ENCODE peak calls at places on chromosomes 4 and X, in eight cellular contexts. One of them, this sample, is unnamed.

GRCh38 chr4:67483868-67484602 is 61.3 kb downstream of the CENPC start:
- DNase-seq in kidney epithelial cell: no peak
- DNase-seq in Calu3: no peak
- DNase-seq in left ventricle myocardium inferior: no peak
- DNase-seq in progenitor cell of endocrine pancreas: no peak
- DNase-seq in dorsolateral prefrontal cortex: no peak
- DNase-seq in GM13976: no peak
- DNase-seq in nephron progenitor cell: no peak
- DNase-seq in this sample: no peak

GRCh38 chrX:46865281-46865680 is 28.4 kb downstream of the RP2 start:
- DNase-seq in kidney epithelial cell: no peak
- DNase-seq in Calu3: no peak
- DNase-seq in left ventricle myocardium inferior: no peak
- DNase-seq in progenitor cell of endocrine pancreas: no peak
- DNase-seq in dorsolateral prefrontal cortex: no peak
- DNase-seq in GM13976: no peak
- DNase-seq in nephron progenitor cell: no peak
- DNase-seq in this sample: no peak

GRCh38 chrX:13719192-13719856 is 15.1 kb downstream of the TRAPPC2 start:
- DNase-seq in kidney epithelial cell: no peak
- DNase-seq in Calu3: no peak
- DNase-seq in left ventricle myocardium inferior: no peak
- DNase-seq in progenitor cell of endocrine pancreas: no peak
- DNase-seq in dorsolateral prefrontal cortex: no peak
- DNase-seq in GM13976: no peak
- DNase-seq in nephron progenitor cell: no peak
- DNase-seq in this sample: no peak

GRCh38 chrX:150546711-150547153 is 21.7 kb upstream of the MTM1 start:
- DNase-seq in kidney epithelial cell: no peak
- DNase-seq in Calu3: no peak
- DNase-seq in left ventricle myocardium inferior: no peak
- DNase-seq in progenitor cell of endocrine pancreas: no peak
- DNase-seq in dorsolateral prefrontal cortex: no peak
- DNase-seq in GM13976: no peak
- DNase-seq in nephron progenitor cell: no peak
- DNase-seq in this sample: no peak

GRCh38 chrX:109776986-109777385 is 43.9 kb upstream of the ACSL4 start:
- DNase-seq in kidney epithelial cell: no peak
- DNase-seq in Calu3: no peak
- DNase-seq in left ventricle myocardium inferior: no peak
- DNase-seq in progenitor cell of endocrine pancreas: no peak
- DNase-seq in dorsolateral prefrontal cortex: no peak
- DNase-seq in GM13976: no peak
- DNase-seq in nephron progenitor cell: no peak
- DNase-seq in this sample: no peak

GRCh38 chr4:27084685-27085356 is 224.2 kb downstream of the STIM2 start:
- DNase-seq in kidney epithelial cell: no peak
- DNase-seq in Calu3: no peak
- DNase-seq in left ventricle myocardium inferior: peak
- DNase-seq in progenitor cell of endocrine pancreas: peak
- DNase-seq in dorsolateral prefrontal cortex: peak
- DNase-seq in GM13976: no peak
- DNase-seq in nephron progenitor cell: peak
- DNase-seq in this sample: no peak

GRCh38 chr4:46444318-46444717 is 54.4 kb upstream of the GABRA2 start:
- DNase-seq in kidney epithelial cell: no peak
- DNase-seq in Calu3: no peak
- DNase-seq in left ventricle myocardium inferior: no peak
- DNase-seq in progenitor cell of endocrine pancreas: no peak
- DNase-seq in dorsolateral prefrontal cortex: no peak
- DNase-seq in GM13976: no peak
- DNase-seq in nephron progenitor cell: no peak
- DNase-seq in this sample: no peak

GRCh38 chrX:153766871-153767673 is 3.0 kb downstream of the PLXNB3 start:
- DNase-seq in kidney epithelial cell: no peak
- DNase-seq in Calu3: no peak
- DNase-seq in left ventricle myocardium inferior: no peak
- DNase-seq in progenitor cell of endocrine pancreas: no peak
- DNase-seq in dorsolateral prefrontal cortex: peak
- DNase-seq in GM13976: peak
- DNase-seq in nephron progenitor cell: no peak
- DNase-seq in this sample: no peak

GRCh38 chr4:150699599-150699998 is 117.6 kb downstream of the MAB21L2 start:
- DNase-seq in kidney epithelial cell: no peak
- DNase-seq in Calu3: no peak
- DNase-seq in left ventricle myocardium inferior: no peak
- DNase-seq in progenitor cell of endocrine pancreas: no peak
- DNase-seq in dorsolateral prefrontal cortex: no peak
- DNase-seq in GM13976: no peak
- DNase-seq in nephron progenitor cell: no peak
- DNase-seq in this sample: no peak

GRCh38 chr4:29320947-29321583 is 1399.1 kb upstream of the PCDH7 start:
- DNase-seq in kidney epithelial cell: no peak
- DNase-seq in Calu3: no peak
- DNase-seq in left ventricle myocardium inferior: no peak
- DNase-seq in progenitor cell of endocrine pancreas: no peak
- DNase-seq in dorsolateral prefrontal cortex: no peak
- DNase-seq in GM13976: no peak
- DNase-seq in nephron progenitor cell: no peak
- DNase-seq in this sample: no peak

GRCh38 chr4:10891866-10892265 is 207.3 kb upstream of the CLNK start:
- DNase-seq in kidney epithelial cell: no peak
- DNase-seq in Calu3: no peak
- DNase-seq in left ventricle myocardium inferior: no peak
- DNase-seq in progenitor cell of endocrine pancreas: no peak
- DNase-seq in dorsolateral prefrontal cortex: no peak
- DNase-seq in GM13976: no peak
- DNase-seq in nephron progenitor cell: no peak
- DNase-seq in this sample: no peak

GRCh38 chrX:107324493-107325310 is 118.3 kb downstream of the DNAAF6 start:
- DNase-seq in kidney epithelial cell: no peak
- DNase-seq in Calu3: peak
- DNase-seq in left ventricle myocardium inferior: no peak
- DNase-seq in progenitor cell of endocrine pancreas: peak
- DNase-seq in dorsolateral prefrontal cortex: peak
- DNase-seq in GM13976: peak
- DNase-seq in nephron progenitor cell: peak
- DNase-seq in this sample: no peak

GRCh38 chrX:130024127-130024526 is 41.7 kb downstream of the BCORL1 start:
- DNase-seq in kidney epithelial cell: peak
- DNase-seq in Calu3: peak
- DNase-seq in left ventricle myocardium inferior: peak
- DNase-seq in progenitor cell of endocrine pancreas: no peak
- DNase-seq in dorsolateral prefrontal cortex: no peak
- DNase-seq in GM13976: peak
- DNase-seq in nephron progenitor cell: peak
- DNase-seq in this sample: peak

GRCh38 chrX:114162068-114162735 is 421.7 kb upstream of the HTR2C start:
- DNase-seq in kidney epithelial cell: no peak
- DNase-seq in Calu3: peak
- DNase-seq in left ventricle myocardium inferior: no peak
- DNase-seq in progenitor cell of endocrine pancreas: no peak
- DNase-seq in dorsolateral prefrontal cortex: no peak
- DNase-seq in GM13976: no peak
- DNase-seq in nephron progenitor cell: peak
- DNase-seq in this sample: no peak

GRCh38 chr4:183422962-183423653 is 21.3 kb upstream of the CDKN2AIP start:
- DNase-seq in kidney epithelial cell: peak
- DNase-seq in Calu3: peak
- DNase-seq in left ventricle myocardium inferior: no peak
- DNase-seq in progenitor cell of endocrine pancreas: no peak
- DNase-seq in dorsolateral prefrontal cortex: no peak
- DNase-seq in GM13976: no peak
- DNase-seq in nephron progenitor cell: no peak
- DNase-seq in this sample: no peak

GRCh38 chr4:47933798-47934197 is 19.4 kb upstream of the NFXL1 start:
- DNase-seq in kidney epithelial cell: no peak
- DNase-seq in Calu3: no peak
- DNase-seq in left ventricle myocardium inferior: no peak
- DNase-seq in progenitor cell of endocrine pancreas: no peak
- DNase-seq in dorsolateral prefrontal cortex: no peak
- DNase-seq in GM13976: peak
- DNase-seq in nephron progenitor cell: no peak
- DNase-seq in this sample: peak

GRCh38 chrX:19579485-19579884 is 64.2 kb upstream of the MAP3K15 start:
- DNase-seq in kidney epithelial cell: peak
- DNase-seq in Calu3: no peak
- DNase-seq in left ventricle myocardium inferior: no peak
- DNase-seq in progenitor cell of endocrine pancreas: no peak
- DNase-seq in dorsolateral prefrontal cortex: no peak
- DNase-seq in GM13976: no peak
- DNase-seq in nephron progenitor cell: no peak
- DNase-seq in this sample: no peak

GRCh38 chr4:78922207-78922606 is 17.0 kb downstream of the PAQR3 start:
- DNase-seq in kidney epithelial cell: peak
- DNase-seq in Calu3: no peak
- DNase-seq in left ventricle myocardium inferior: no peak
- DNase-seq in progenitor cell of endocrine pancreas: no peak
- DNase-seq in dorsolateral prefrontal cortex: no peak
- DNase-seq in GM13976: no peak
- DNase-seq in nephron progenitor cell: no peak
- DNase-seq in this sample: no peak

GRCh38 chr4:149347139-149347538 is 468.5 kb downstream of the IQCM start:
- DNase-seq in kidney epithelial cell: no peak
- DNase-seq in Calu3: no peak
- DNase-seq in left ventricle myocardium inferior: no peak
- DNase-seq in progenitor cell of endocrine pancreas: no peak
- DNase-seq in dorsolateral prefrontal cortex: no peak
- DNase-seq in GM13976: no peak
- DNase-seq in nephron progenitor cell: no peak
- DNase-seq in this sample: no peak

GRCh38 chrX:144219035-144219434 is 335.2 kb downstream of the UBE2NL start:
- DNase-seq in kidney epithelial cell: no peak
- DNase-seq in Calu3: no peak
- DNase-seq in left ventricle myocardium inferior: no peak
- DNase-seq in progenitor cell of endocrine pancreas: no peak
- DNase-seq in dorsolateral prefrontal cortex: no peak
- DNase-seq in GM13976: no peak
- DNase-seq in nephron progenitor cell: peak
- DNase-seq in this sample: no peak

GRCh38 chr4:133152330-133152791 is 3.3 kb downstream of the PCDH10 start:
- DNase-seq in kidney epithelial cell: no peak
- DNase-seq in Calu3: no peak
- DNase-seq in left ventricle myocardium inferior: no peak
- DNase-seq in progenitor cell of endocrine pancreas: no peak
- DNase-seq in dorsolateral prefrontal cortex: no peak
- DNase-seq in GM13976: no peak
- DNase-seq in nephron progenitor cell: peak
- DNase-seq in this sample: no peak

GRCh38 chr4:75107703-75108612 is 175.0 kb downstream of the PARM1 start:
- DNase-seq in kidney epithelial cell: no peak
- DNase-seq in Calu3: no peak
- DNase-seq in left ventricle myocardium inferior: no peak
- DNase-seq in progenitor cell of endocrine pancreas: no peak
- DNase-seq in dorsolateral prefrontal cortex: no peak
- DNase-seq in GM13976: no peak
- DNase-seq in nephron progenitor cell: no peak
- DNase-seq in this sample: no peak
- TF ChIP-seq CTCF in kidney epithelial cell: no peak
- TF ChIP-seq CTCF in Calu3: no peak
- TF ChIP-seq CTCF in left ventricle myocardium inferior: no peak
- TF ChIP-seq CTCF in progenitor cell of endocrine pancreas: no peak
- TF ChIP-seq CTCF in dorsolateral prefrontal cortex: no peak
- TF ChIP-seq CTCF in GM13976: no peak
- TF ChIP-seq CTCF in nephron progenitor cell: no peak
- TF ChIP-seq CTCF in this sample: no peak

DNA sequence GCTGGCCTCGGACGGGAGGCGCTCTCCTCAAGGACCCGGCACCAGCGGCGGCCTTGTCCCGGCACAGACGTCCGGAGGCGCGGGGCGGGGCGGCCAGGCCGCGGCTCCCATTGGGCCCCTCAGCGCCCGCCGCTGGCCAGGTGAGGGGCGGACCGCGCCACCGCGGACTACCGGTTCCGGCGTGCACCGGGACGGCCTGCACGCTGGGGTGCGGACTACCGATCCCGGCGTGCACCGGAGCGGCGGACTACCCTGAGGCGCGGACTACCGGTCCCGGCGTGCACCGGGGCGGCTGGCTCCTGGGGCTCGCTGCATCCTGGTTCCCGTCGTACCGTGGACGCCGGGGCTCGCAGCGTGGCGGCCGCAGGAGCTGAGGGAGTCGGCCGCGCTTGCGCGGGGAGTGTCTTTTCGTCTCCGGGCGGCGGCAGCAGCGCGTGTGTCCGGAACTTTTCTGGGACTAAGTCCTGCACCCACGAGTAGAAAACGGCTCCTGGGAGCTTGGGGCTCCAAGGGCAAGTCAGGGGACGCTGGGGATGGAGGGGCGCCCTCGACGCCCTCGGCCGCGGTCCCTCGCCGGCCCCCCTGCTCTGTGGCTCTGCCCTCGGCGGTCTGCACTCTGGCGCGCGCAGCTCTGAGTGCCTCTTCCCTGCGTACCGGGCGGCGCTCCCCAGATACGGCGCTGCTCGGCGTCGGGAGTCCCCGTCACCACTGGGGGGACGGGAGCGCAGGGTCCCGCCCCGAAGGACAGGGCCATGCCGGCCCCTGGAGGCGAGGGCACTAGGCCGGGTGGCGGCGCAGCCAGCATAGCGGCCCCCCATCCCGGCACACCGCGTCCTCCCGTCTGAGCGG is at the start of gene LETM1:
- DNase-seq in kidney epithelial cell: peak
- DNase-seq in Calu3: peak
- DNase-seq in left ventricle myocardium inferior: peak
- DNase-seq in progenitor cell of endocrine pancreas: peak
- DNase-seq in dorsolateral prefrontal cortex: peak
- DNase-seq in GM13976: peak
- DNase-seq in nephron progenitor cell: peak
- DNase-seq in this sample: peak
- TF ChIP-seq CTCF in kidney epithelial cell: no peak
- TF ChIP-seq CTCF in Calu3: no peak
- TF ChIP-seq CTCF in left ventricle myocardium inferior: peak
- TF ChIP-seq CTCF in progenitor cell of endocrine pancreas: peak
- TF ChIP-seq CTCF in dorsolateral prefrontal cortex: peak
- TF ChIP-seq CTCF in GM13976: no peak
- TF ChIP-seq CTCF in nephron progenitor cell: no peak
- TF ChIP-seq CTCF in this sample: peak

DNA sequence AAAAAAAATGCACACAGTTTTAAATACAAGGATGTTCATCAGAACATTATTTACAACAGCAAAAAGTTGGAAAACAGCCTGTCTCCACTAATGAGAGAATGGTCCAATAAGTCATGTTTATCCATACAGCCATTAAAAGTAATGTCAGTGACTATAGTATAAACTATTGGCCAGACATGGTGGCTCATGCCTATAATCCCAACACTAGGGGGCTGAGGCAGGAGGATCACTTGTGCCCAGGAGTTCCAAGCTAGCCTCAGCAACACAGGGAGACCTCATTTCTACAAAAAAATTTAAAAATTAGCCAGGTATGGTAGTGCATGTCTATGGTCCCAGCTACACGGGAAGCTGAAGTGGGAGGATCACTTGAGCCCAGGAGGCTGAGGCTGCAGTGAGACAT is 48.1 kb upstream of the IL13RA1 start:
- DNase-seq in kidney epithelial cell: no peak
- DNase-seq in Calu3: no peak
- DNase-seq in left ventricle myocardium inferior: no peak
- DNase-seq in progenitor cell of endocrine pancreas: no peak
- DNase-seq in dorsolateral prefrontal cortex: no peak
- DNase-seq in GM13976: no peak
- DNase-seq in nephron progenitor cell: no peak
- DNase-seq in this sample: no peak
- TF ChIP-seq CTCF in kidney epithelial cell: no peak
- TF ChIP-seq CTCF in Calu3: no peak
- TF ChIP-seq CTCF in left ventricle myocardium inferior: no peak
- TF ChIP-seq CTCF in progenitor cell of endocrine pancreas: no peak
- TF ChIP-seq CTCF in dorsolateral prefrontal cortex: no peak
- TF ChIP-seq CTCF in GM13976: no peak
- TF ChIP-seq CTCF in nephron progenitor cell: no peak
- TF ChIP-seq CTCF in this sample: no peak

GRCh38 chr4:4677825-4678522 is 136.1 kb upstream of the STX18 start:
- DNase-seq in kidney epithelial cell: no peak
- DNase-seq in Calu3: no peak
- DNase-seq in left ventricle myocardium inferior: no peak
- DNase-seq in progenitor cell of endocrine pancreas: no peak
- DNase-seq in dorsolateral prefrontal cortex: no peak
- DNase-seq in GM13976: no peak
- DNase-seq in nephron progenitor cell: peak
- DNase-seq in this sample: no peak
- TF ChIP-seq CTCF in kidney epithelial cell: peak
- TF ChIP-seq CTCF in Calu3: no peak
- TF ChIP-seq CTCF in left ventricle myocardium inferior: peak
- TF ChIP-seq CTCF in progenitor cell of endocrine pancreas: peak
- TF ChIP-seq CTCF in dorsolateral prefrontal cortex: peak
- TF ChIP-seq CTCF in GM13976: peak
- TF ChIP-seq CTCF in nephron progenitor cell: peak
- TF ChIP-seq CTCF in this sample: peak